ENCODE peak calls at places on chromosomes 5 and 9, in five cellular contexts. G, O, Q, V and P are unnamed samples.
A peak's percentile ranks its signal among the peaks of the same experiment; 100 is the strongest.

GRCh38 chr5:150073086-150073625 is 13.2 kb downstream of the CSF1R start:
- DNase-seq in G (no peak), O (peak; percentile 16), Q (no peak), V (no peak), P (no peak)

GRCh38 chr5:179122411-179123108 is 62.4 kb downstream of the ZNF354C start:
- DNase-seq in G (no peak), O (no peak), Q (no peak), V (no peak), P (no peak)

GRCh38 chr5:124279146-124279545 is 467.3 kb downstream of the ZNF608 start:
- DNase-seq in G (no peak), O (no peak), Q (no peak), V (no peak), P (no peak)

GRCh38 chr9:87973791-87974292 is 491 bp downstream of the CDK20 start:
- DNase-seq in G (no peak), O (no peak), Q (no peak), V (no peak), P (no peak)

GRCh38 chr9:128072144-128073021 is 4.4 kb downstream of the SLC25A25 start:
- DNase-seq in G (no peak), O (peak; percentile 93), Q (peak; percentile 75), V (peak; percentile 84), P (peak; percentile 37)

GRCh38 chr9:8895498-8896224 is 1096.1 kb upstream of the DMAC1 start:
- DNase-seq in G (no peak), O (no peak), Q (no peak), V (no peak), P (peak; percentile 68)

GRCh38 chr5:160312139-160312959 is at the start of gene CCNJL:
- DNase-seq in G (no peak), O (no peak), Q (peak; percentile 66), V (peak; percentile 74), P (peak; percentile 35)

GRCh38 chr9:136218271-136218670 is 13.3 kb upstream of the LHX3 start:
- DNase-seq in G (no peak), O (no peak), Q (no peak), V (no peak), P (no peak)

GRCh38 chr5:165627548-165628170 is 2122.2 kb downstream of the MAT2B start:
- DNase-seq in G (no peak), O (no peak), Q (no peak), V (no peak), P (no peak)

GRCh38 chr9:130276121-130276520 is 10.6 kb downstream of the HMCN2 start:
- DNase-seq in G (no peak), O (no peak), Q (no peak), V (peak; percentile 9), P (no peak)

GRCh38 chr5:31463341-31463740 is 68.6 kb downstream of the DROSHA start:
- DNase-seq in G (no peak), O (no peak), Q (no peak), V (no peak), P (no peak)

GRCh38 chr5:176387384-176387925 is 943 bp downstream of the NOP16 start:
- DNase-seq in G (no peak), O (no peak), Q (peak; percentile 10), V (no peak), P (no peak)

GRCh38 chr5:95892784-95893354 is 68.8 kb downstream of the ELL2 start:
- DNase-seq in G (peak; percentile 16), O (no peak), Q (no peak), V (peak; percentile 56), P (peak; percentile 68)

GRCh38 chr5:171321447-171321846 is 12.4 kb downstream of the TLX3 start:
- DNase-seq in G (no peak), O (no peak), Q (no peak), V (no peak), P (no peak)

GRCh38 chr9:124254261-124254682 is 3.5 kb upstream of the NEK6 start:
- DNase-seq in G (no peak), O (no peak), Q (peak; percentile 26), V (no peak), P (no peak)

GRCh38 chr5:132540149-132540548 is 3.2 kb downstream of the IL5 start:
- DNase-seq in G (no peak), O (no peak), Q (no peak), V (no peak), P (no peak)

GRCh38 chr5:125112196-125112595 is 365.8 kb upstream of the ZNF608 start:
- DNase-seq in G (no peak), O (no peak), Q (no peak), V (peak; percentile 34), P (no peak)

GRCh38 chr5:147403659-147404640 is 105.9 kb downstream of the DPYSL3 start:
- DNase-seq in G (peak; percentile 66), O (peak; percentile 87), Q (peak; percentile 74), V (peak; percentile 58), P (no peak)

GRCh38 chr9:20148416-20148815 is 359.6 kb upstream of the SLC24A2 start:
- DNase-seq in G (no peak), O (no peak), Q (no peak), V (no peak), P (no peak)

GRCh38 chr5:33611882-33612281 is 171.1 kb downstream of the TARS1 start:
- DNase-seq in G (no peak), O (no peak), Q (no peak), V (peak; percentile 77), P (no peak)

GRCh38 chr5:366541-367357 is 45.2 kb downstream of the AHRR start:
- DNase-seq in G (no peak), O (no peak), Q (no peak), V (no peak), P (no peak)

GRCh38 chr9:106843361-106843760 is 19.6 kb upstream of the ZNF462 start:
- DNase-seq in G (no peak), O (no peak), Q (no peak), V (no peak), P (no peak)

GRCh38 chr9:84894859-84895258 is 225.3 kb downstream of the NTRK2 start:
- DNase-seq in G (no peak), O (no peak), Q (no peak), V (no peak), P (no peak)

GRCh38 chr9:96441798-96442445 is 8.0 kb upstream of the HABP4 start:
- DNase-seq in G (no peak), O (no peak), Q (no peak), V (peak; percentile 59), P (peak; percentile 68)

GRCh38 chr9:134219721-134220060 is 55.3 kb upstream of the RNU6ATAC start:
- DNase-seq in G (no peak), O (no peak), Q (peak; percentile 28), V (no peak), P (no peak)

GRCh38 chr5:137344723-137345322 is 154.3 kb downstream of the SPOCK1 start:
- DNase-seq in G (peak; percentile 36), O (peak; percentile 28), Q (no peak), V (peak; percentile 76), P (peak; percentile 31)

GRCh38 chr9:1939926-1940368 is 75.2 kb upstream of the SMARCA2 start:
- DNase-seq in G (peak; percentile 8), O (no peak), Q (no peak), V (peak; percentile 32), P (peak; percentile 17)

GRCh38 chr5:43422143-43422542 is 10.0 kb upstream of the CCL28 start:
- DNase-seq in G (no peak), O (no peak), Q (no peak), V (peak; percentile 77), P (peak; percentile 86)

GRCh38 chr5:72633041-72633445 is 125.8 kb upstream of the ZNF366 start:
- DNase-seq in G (no peak), O (no peak), Q (no peak), V (no peak), P (no peak)

GRCh38 chr9:107489687-107490605 is at the start of gene KLF4:
- DNase-seq in G (peak; percentile 86), O (peak; percentile 91), Q (peak; percentile 94), V (peak; percentile 80), P (peak; percentile 94)

GRCh38 chr5:132475531-132475930 is 15.0 kb downstream of the IRF1 start:
- DNase-seq in G (no peak), O (peak; percentile 20), Q (no peak), V (no peak), P (peak; percentile 71)

GRCh38 chr5:88263349-88263748 is 5.3 kb downstream of the TMEM161B start:
- DNase-seq in G (no peak), O (no peak), Q (no peak), V (no peak), P (no peak)

GRCh38 chr5:88268414-88269184 is at the start of gene TMEM161B:
- DNase-seq in G (peak; percentile 94), O (peak; percentile 86), Q (peak; percentile 93), V (peak; percentile 93), P (peak; percentile 98)

GRCh38 chr5:88269222-88269771 is 652 bp upstream of the TMEM161B start:
- DNase-seq in G (no peak), O (no peak), Q (no peak), V (peak; percentile 25), P (peak; percentile 57)
- H3K27ac ChIP-seq in G (peak overlapping the region; percentile 71), O (peak overlapping the region; percentile 72), Q (peak overlapping the region; percentile 73), V (peak overlapping the region; percentile 27), P (peak overlapping the region; percentile 83)

GRCh38 chr9:32707326-32707725 is 71.9 kb upstream of the TAF1L start:
- DNase-seq in G (no peak), O (no peak), Q (no peak), V (peak; percentile 26), P (no peak)
- H3K27ac ChIP-seq in G (no peak overlapping the region), O (no peak overlapping the region), Q (no peak overlapping the region), V (peak overlapping the region; percentile 73), P (no peak overlapping the region)

GRCh38 chr5:68176802-68177479 is 38.6 kb upstream of the PIK3R1 start:
- DNase-seq in G (no peak), O (no peak), Q (no peak), V (no peak), P (no peak)

GRCh38 chr5:68177676-68178075 is 37.9 kb upstream of the PIK3R1 start:
- DNase-seq in G (no peak), O (no peak), Q (no peak), V (no peak), P (no peak)

GRCh38 chr5:68180286-68181038 is 35.1 kb upstream of the PIK3R1 start:
- DNase-seq in G (no peak), O (no peak), Q (no peak), V (no peak), P (peak; percentile 67)

GRCh38 chr5:68176253-68176652 is 39.3 kb upstream of the PIK3R1 start:
- DNase-seq in G (no peak), O (no peak), Q (no peak), V (no peak), P (no peak)

DNA sequence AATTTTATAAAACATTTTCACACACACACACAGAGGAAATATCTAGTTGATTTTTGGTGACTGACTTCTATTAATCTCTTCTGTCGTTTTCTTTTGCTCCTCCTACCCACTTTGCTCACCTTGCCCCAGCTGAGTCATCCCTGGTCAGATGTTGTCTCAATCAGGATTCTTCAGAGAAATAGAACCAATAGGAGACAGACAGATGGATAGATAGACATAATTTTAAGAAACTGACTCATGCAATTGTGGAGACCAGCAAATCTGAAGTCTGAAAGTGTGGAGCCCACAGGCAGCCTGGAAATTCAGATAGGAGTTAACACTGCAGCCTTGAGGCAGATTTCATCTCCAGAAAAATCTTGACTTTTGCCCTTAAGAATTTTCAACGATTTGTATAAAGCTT is 37.0 kb upstream of the PIK3R1 start:
- DNase-seq in G (peak; percentile 3), O (no peak), Q (no peak), V (peak; percentile 28), P (no peak)
- H3K27ac ChIP-seq in G (no peak overlapping the region), O (no peak overlapping the region), Q (no peak overlapping the region), V (no peak overlapping the region), P (no peak overlapping the region)

DNA sequence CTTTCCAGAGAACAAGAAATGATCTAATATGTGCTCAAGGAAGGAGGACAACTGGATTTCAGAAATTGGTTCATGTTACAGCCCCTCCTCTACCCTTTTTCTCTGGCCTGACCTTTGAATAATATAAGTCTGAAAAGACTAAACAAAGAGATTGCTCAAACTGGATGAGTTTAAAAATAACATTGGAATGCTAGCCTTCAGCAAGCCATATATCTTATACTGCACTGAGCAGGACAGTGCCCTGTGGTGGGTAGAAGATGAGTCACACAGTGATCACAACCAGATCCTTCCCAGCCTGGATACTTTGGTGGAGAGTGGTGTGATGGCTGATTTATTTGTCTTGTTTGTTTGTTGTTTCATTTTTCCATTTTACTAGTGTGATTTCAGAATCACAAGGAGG is 13.2 kb downstream of the PALM2AKAP2 start:
- DNase-seq in G (no peak), O (no peak), Q (no peak), V (peak; percentile 83), P (no peak)
- H3K27ac ChIP-seq in G (no peak overlapping the region), O (peak overlapping the region; percentile 67), Q (no peak overlapping the region), V (peak overlapping the region; percentile 51), P (no peak overlapping the region)